ENCODE peak calls at places on chromosomes 16 and 17, in eight cellular contexts. One of them, this sample, is unnamed.

GRCh38 chr16:81461756-81462155 is 17.1 kb downstream of the CMIP start:
- DNase-seq in LoVo: no peak
- DNase-seq in fibroblast of lung: no peak
- DNase-seq in amniotic epithelial cell: no peak
- DNase-seq in progenitor cell of endocrine pancreas: no peak
- DNase-seq in right cardiac atrium: no peak
- DNase-seq in anterior cingulate cortex: no peak
- DNase-seq in NCI-H2081: no peak
- DNase-seq in this sample: no peak

GRCh38 chr17:50144346-50144745 is 6.1 kb downstream of the PPP1R9B start:
- DNase-seq in amniotic epithelial cell: no peak
- DNase-seq in fibroblast of lung: no peak
- DNase-seq in anterior cingulate cortex: no peak
- DNase-seq in LoVo: no peak
- DNase-seq in progenitor cell of endocrine pancreas: no peak
- DNase-seq in right cardiac atrium: no peak
- DNase-seq in NCI-H2081: no peak
- DNase-seq in this sample: no peak

GRCh38 chr16:11139624-11140375 is 116.2 kb downstream of the SOCS1 start:
- DNase-seq in anterior cingulate cortex: no peak
- DNase-seq in LoVo: no peak
- DNase-seq in NCI-H2081: no peak
- DNase-seq in amniotic epithelial cell: no peak
- DNase-seq in fibroblast of lung: peak
- DNase-seq in right cardiac atrium: no peak
- DNase-seq in progenitor cell of endocrine pancreas: no peak
- DNase-seq in this sample: no peak

GRCh38 chr16:8946544-8946943 is 17.2 kb downstream of the USP7 start:
- DNase-seq in LoVo: no peak
- DNase-seq in amniotic epithelial cell: no peak
- DNase-seq in anterior cingulate cortex: no peak
- DNase-seq in right cardiac atrium: peak
- DNase-seq in progenitor cell of endocrine pancreas: no peak
- DNase-seq in NCI-H2081: no peak
- DNase-seq in fibroblast of lung: no peak
- DNase-seq in this sample: no peak

GRCh38 chr16:88382491-88383400 is at the start of gene ZNF469:
- DNase-seq in fibroblast of lung: peak
- DNase-seq in LoVo: no peak
- DNase-seq in amniotic epithelial cell: peak
- DNase-seq in right cardiac atrium: peak
- DNase-seq in anterior cingulate cortex: no peak
- DNase-seq in progenitor cell of endocrine pancreas: no peak
- DNase-seq in NCI-H2081: no peak
- DNase-seq in this sample: no peak

GRCh38 chr16:88411951-88412576 is 29.3 kb downstream of the ZNF469 start:
- DNase-seq in amniotic epithelial cell: no peak
- DNase-seq in anterior cingulate cortex: no peak
- DNase-seq in progenitor cell of endocrine pancreas: no peak
- DNase-seq in LoVo: no peak
- DNase-seq in right cardiac atrium: no peak
- DNase-seq in fibroblast of lung: no peak
- DNase-seq in NCI-H2081: no peak
- DNase-seq in this sample: no peak

GRCh38 chr16:72442381-72443158 is 270.6 kb upstream of the PMFBP1 start:
- DNase-seq in NCI-H2081: no peak
- DNase-seq in amniotic epithelial cell: no peak
- DNase-seq in anterior cingulate cortex: no peak
- DNase-seq in fibroblast of lung: peak
- DNase-seq in LoVo: no peak
- DNase-seq in right cardiac atrium: no peak
- DNase-seq in progenitor cell of endocrine pancreas: no peak
- DNase-seq in this sample: no peak

GRCh38 chr16:74868501-74868900 is 93.9 kb upstream of the FA2H start:
- DNase-seq in NCI-H2081: no peak
- DNase-seq in fibroblast of lung: peak
- DNase-seq in anterior cingulate cortex: no peak
- DNase-seq in progenitor cell of endocrine pancreas: no peak
- DNase-seq in amniotic epithelial cell: no peak
- DNase-seq in right cardiac atrium: no peak
- DNase-seq in LoVo: no peak
- DNase-seq in this sample: no peak

GRCh38 chr16:79217375-79218011 is 383.0 kb downstream of the MAF start:
- DNase-seq in LoVo: no peak
- DNase-seq in fibroblast of lung: no peak
- DNase-seq in right cardiac atrium: no peak
- DNase-seq in progenitor cell of endocrine pancreas: no peak
- DNase-seq in amniotic epithelial cell: no peak
- DNase-seq in anterior cingulate cortex: no peak
- DNase-seq in NCI-H2081: no peak
- DNase-seq in this sample: no peak

GRCh38 chr16:50153648-50154368 is 702 bp downstream of the TENT4B start:
- DNase-seq in progenitor cell of endocrine pancreas: peak
- DNase-seq in anterior cingulate cortex: peak
- DNase-seq in fibroblast of lung: peak
- DNase-seq in amniotic epithelial cell: no peak
- DNase-seq in right cardiac atrium: peak
- DNase-seq in NCI-H2081: no peak
- DNase-seq in LoVo: no peak
- DNase-seq in this sample: peak

GRCh38 chr16:72905581-72905980 is 142.3 kb downstream of the ZFHX3 start:
- DNase-seq in LoVo: no peak
- DNase-seq in amniotic epithelial cell: peak
- DNase-seq in anterior cingulate cortex: no peak
- DNase-seq in right cardiac atrium: no peak
- DNase-seq in progenitor cell of endocrine pancreas: no peak
- DNase-seq in fibroblast of lung: peak
- DNase-seq in NCI-H2081: no peak
- DNase-seq in this sample: no peak

GRCh38 chr17:64240741-64241347 is 22.2 kb downstream of the TEX2 start:
- DNase-seq in LoVo: no peak
- DNase-seq in amniotic epithelial cell: peak
- DNase-seq in anterior cingulate cortex: peak
- DNase-seq in fibroblast of lung: peak
- DNase-seq in progenitor cell of endocrine pancreas: no peak
- DNase-seq in right cardiac atrium: peak
- DNase-seq in NCI-H2081: no peak
- DNase-seq in this sample: no peak

GRCh38 chr17:79609616-79610150 is 1.2 kb downstream of the RBFOX3 start:
- DNase-seq in anterior cingulate cortex: no peak
- DNase-seq in right cardiac atrium: no peak
- DNase-seq in progenitor cell of endocrine pancreas: no peak
- DNase-seq in amniotic epithelial cell: no peak
- DNase-seq in NCI-H2081: no peak
- DNase-seq in fibroblast of lung: no peak
- DNase-seq in LoVo: no peak
- DNase-seq in this sample: no peak

GRCh38 chr17:66582373-66583111 is 252.4 kb upstream of the CACNG5 start:
- DNase-seq in NCI-H2081: no peak
- DNase-seq in right cardiac atrium: no peak
- DNase-seq in anterior cingulate cortex: no peak
- DNase-seq in fibroblast of lung: no peak
- DNase-seq in amniotic epithelial cell: no peak
- DNase-seq in progenitor cell of endocrine pancreas: no peak
- DNase-seq in LoVo: no peak
- DNase-seq in this sample: no peak

GRCh38 chr17:21283482-21284318 is 811 bp upstream of the MAP2K3 start:
- DNase-seq in NCI-H2081: no peak
- DNase-seq in anterior cingulate cortex: peak
- DNase-seq in fibroblast of lung: peak
- DNase-seq in amniotic epithelial cell: peak
- DNase-seq in progenitor cell of endocrine pancreas: no peak
- DNase-seq in LoVo: no peak
- DNase-seq in right cardiac atrium: peak
- DNase-seq in this sample: no peak

GRCh38 chr17:12422632-12423031 is 243.1 kb upstream of the MYOCD start:
- DNase-seq in amniotic epithelial cell: no peak
- DNase-seq in anterior cingulate cortex: peak
- DNase-seq in right cardiac atrium: peak
- DNase-seq in NCI-H2081: no peak
- DNase-seq in fibroblast of lung: no peak
- DNase-seq in progenitor cell of endocrine pancreas: no peak
- DNase-seq in LoVo: no peak
- DNase-seq in this sample: no peak

GRCh38 chr16:1877804-1878203 is 5.8 kb upstream of the MEIOB start:
- DNase-seq in anterior cingulate cortex: no peak
- DNase-seq in fibroblast of lung: no peak
- DNase-seq in amniotic epithelial cell: no peak
- DNase-seq in LoVo: no peak
- DNase-seq in NCI-H2081: no peak
- DNase-seq in right cardiac atrium: no peak
- DNase-seq in progenitor cell of endocrine pancreas: no peak
- DNase-seq in this sample: no peak

GRCh38 chr17:50443492-50444051 is 17.6 kb downstream of the ACSF2 start:
- DNase-seq in fibroblast of lung: no peak
- DNase-seq in amniotic epithelial cell: peak
- DNase-seq in NCI-H2081: no peak
- DNase-seq in progenitor cell of endocrine pancreas: no peak
- DNase-seq in right cardiac atrium: peak
- DNase-seq in LoVo: no peak
- DNase-seq in anterior cingulate cortex: no peak
- DNase-seq in this sample: no peak

GRCh38 chr16:82996814-82997213 is 370.0 kb downstream of the CDH13 start:
- DNase-seq in fibroblast of lung: no peak
- DNase-seq in amniotic epithelial cell: no peak
- DNase-seq in progenitor cell of endocrine pancreas: no peak
- DNase-seq in LoVo: no peak
- DNase-seq in right cardiac atrium: no peak
- DNase-seq in anterior cingulate cortex: no peak
- DNase-seq in NCI-H2081: no peak
- DNase-seq in this sample: no peak

GRCh38 chr16:87705780-87706277 is 60.0 kb downstream of the KLHDC4 start:
- DNase-seq in LoVo: no peak
- DNase-seq in NCI-H2081: peak
- DNase-seq in amniotic epithelial cell: no peak
- DNase-seq in right cardiac atrium: no peak
- DNase-seq in fibroblast of lung: no peak
- DNase-seq in anterior cingulate cortex: no peak
- DNase-seq in progenitor cell of endocrine pancreas: peak
- DNase-seq in this sample: peak

GRCh38 chr17:38745545-38745944 is 2.6 kb downstream of the PCGF2 start:
- DNase-seq in anterior cingulate cortex: no peak
- DNase-seq in NCI-H2081: peak
- DNase-seq in amniotic epithelial cell: no peak
- DNase-seq in LoVo: no peak
- DNase-seq in right cardiac atrium: peak
- DNase-seq in progenitor cell of endocrine pancreas: no peak
- DNase-seq in fibroblast of lung: no peak
- DNase-seq in this sample: no peak

GRCh38 chr16:3461120-3461519 is 17.6 kb downstream of the NAA60 start:
- DNase-seq in NCI-H2081: no peak
- DNase-seq in LoVo: no peak
- DNase-seq in progenitor cell of endocrine pancreas: no peak
- DNase-seq in anterior cingulate cortex: no peak
- DNase-seq in fibroblast of lung: no peak
- DNase-seq in right cardiac atrium: no peak
- DNase-seq in amniotic epithelial cell: no peak
- DNase-seq in this sample: no peak

GRCh38 chr16:57482845-57483545 is 3.3 kb downstream of the DOK4 start:
- DNase-seq in NCI-H2081: no peak
- DNase-seq in progenitor cell of endocrine pancreas: no peak
- DNase-seq in fibroblast of lung: no peak
- DNase-seq in right cardiac atrium: no peak
- DNase-seq in anterior cingulate cortex: no peak
- DNase-seq in amniotic epithelial cell: no peak
- DNase-seq in LoVo: no peak
- DNase-seq in this sample: no peak

GRCh38 chr16:23858496-23859062 is 22.8 kb downstream of the PRKCB start:
- DNase-seq in right cardiac atrium: no peak
- DNase-seq in amniotic epithelial cell: no peak
- DNase-seq in fibroblast of lung: no peak
- DNase-seq in LoVo: no peak
- DNase-seq in NCI-H2081: no peak
- DNase-seq in anterior cingulate cortex: no peak
- DNase-seq in progenitor cell of endocrine pancreas: no peak
- DNase-seq in this sample: no peak

GRCh38 chr17:76635659-76636360 is 7.7 kb downstream of the ST6GALNAC1 start:
- DNase-seq in fibroblast of lung: peak
- DNase-seq in amniotic epithelial cell: peak
- DNase-seq in anterior cingulate cortex: no peak
- DNase-seq in right cardiac atrium: no peak
- DNase-seq in LoVo: no peak
- DNase-seq in progenitor cell of endocrine pancreas: no peak
- DNase-seq in NCI-H2081: no peak
- DNase-seq in this sample: no peak

GRCh38 chr16:14050297-14051027 is 20.7 kb upstream of the MRTFB start:
- DNase-seq in LoVo: peak
- DNase-seq in fibroblast of lung: peak
- DNase-seq in anterior cingulate cortex: no peak
- DNase-seq in progenitor cell of endocrine pancreas: peak
- DNase-seq in right cardiac atrium: no peak
- DNase-seq in NCI-H2081: no peak
- DNase-seq in amniotic epithelial cell: no peak
- DNase-seq in this sample: no peak

GRCh38 chr17:74957935-74958549 is 14.5 kb downstream of the HID1 start:
- DNase-seq in anterior cingulate cortex: peak
- DNase-seq in progenitor cell of endocrine pancreas: peak
- DNase-seq in LoVo: peak
- DNase-seq in amniotic epithelial cell: peak
- DNase-seq in fibroblast of lung: peak
- DNase-seq in right cardiac atrium: peak
- DNase-seq in NCI-H2081: peak
- DNase-seq in this sample: no peak

GRCh38 chr17:72587156-72587555 is 466.3 kb downstream of the SOX9 start:
- DNase-seq in anterior cingulate cortex: no peak
- DNase-seq in LoVo: no peak
- DNase-seq in amniotic epithelial cell: no peak
- DNase-seq in right cardiac atrium: no peak
- DNase-seq in fibroblast of lung: peak
- DNase-seq in progenitor cell of endocrine pancreas: no peak
- DNase-seq in NCI-H2081: no peak
- DNase-seq in this sample: no peak

GRCh38 chr17:79740413-79740812 is 9.7 kb downstream of the ENPP7 start:
- DNase-seq in fibroblast of lung: peak
- DNase-seq in NCI-H2081: no peak
- DNase-seq in anterior cingulate cortex: no peak
- DNase-seq in right cardiac atrium: no peak
- DNase-seq in progenitor cell of endocrine pancreas: no peak
- DNase-seq in amniotic epithelial cell: peak
- DNase-seq in LoVo: no peak
- DNase-seq in this sample: no peak

GRCh38 chr17:56481654-56482053 is 111.8 kb upstream of the NOG start:
- DNase-seq in progenitor cell of endocrine pancreas: no peak
- DNase-seq in right cardiac atrium: no peak
- DNase-seq in amniotic epithelial cell: no peak
- DNase-seq in LoVo: no peak
- DNase-seq in fibroblast of lung: no peak
- DNase-seq in NCI-H2081: no peak
- DNase-seq in anterior cingulate cortex: no peak
- DNase-seq in this sample: no peak

GRCh38 chr17:66018786-66019185 is 173.1 kb downstream of the CEP112 start:
- DNase-seq in right cardiac atrium: no peak
- DNase-seq in LoVo: no peak
- DNase-seq in anterior cingulate cortex: no peak
- DNase-seq in amniotic epithelial cell: no peak
- DNase-seq in fibroblast of lung: no peak
- DNase-seq in NCI-H2081: no peak
- DNase-seq in progenitor cell of endocrine pancreas: no peak
- DNase-seq in this sample: no peak

GRCh38 chr17:19270951-19271611 is 33.9 kb downstream of the EPN2 start:
- DNase-seq in anterior cingulate cortex: no peak
- DNase-seq in LoVo: no peak
- DNase-seq in progenitor cell of endocrine pancreas: no peak
- DNase-seq in fibroblast of lung: no peak
- DNase-seq in amniotic epithelial cell: no peak
- DNase-seq in NCI-H2081: no peak
- DNase-seq in right cardiac atrium: peak
- DNase-seq in this sample: no peak

GRCh38 chr17:14303343-14304221 is 2.7 kb downstream of the HS3ST3B1 start:
- DNase-seq in NCI-H2081: no peak
- DNase-seq in fibroblast of lung: no peak
- DNase-seq in LoVo: no peak
- DNase-seq in amniotic epithelial cell: peak
- DNase-seq in anterior cingulate cortex: no peak
- DNase-seq in right cardiac atrium: no peak
- DNase-seq in progenitor cell of endocrine pancreas: no peak
- DNase-seq in this sample: no peak

GRCh38 chr17:77363821-77364361 is 223.1 kb downstream of the SEC14L1 start:
- DNase-seq in right cardiac atrium: peak
- DNase-seq in NCI-H2081: no peak
- DNase-seq in fibroblast of lung: peak
- DNase-seq in anterior cingulate cortex: no peak
- DNase-seq in LoVo: no peak
- DNase-seq in amniotic epithelial cell: peak
- DNase-seq in progenitor cell of endocrine pancreas: no peak
- DNase-seq in this sample: no peak